ENCODE peak calls at places on chromosomes 2 and 18, in six cellular contexts. One of them, this sample, is unnamed.

GRCh38 chr2:40243581-40243980 is 208.3 kb downstream of the SLC8A1 start:
- DNase-seq in small intestine: no peak
- DNase-seq in GM12865: no peak
- DNase-seq in fibroblast of the aortic adventitia: peak; percentile 72
- DNase-seq in CD8-positive, alpha-beta memory T cell: no peak
- DNase-seq in lower leg skin: no peak
- DNase-seq in this sample: peak; percentile 95

GRCh38 chr18:79695269-79695668 is 15.7 kb downstream of the CTDP1 start:
- DNase-seq in small intestine: no peak
- DNase-seq in GM12865: no peak
- DNase-seq in fibroblast of the aortic adventitia: no peak
- DNase-seq in CD8-positive, alpha-beta memory T cell: peak; percentile 27
- DNase-seq in lower leg skin: no peak
- DNase-seq in this sample: peak; percentile 6

GRCh38 chr2:120342451-120342850 is 3.5 kb upstream of the INHBB start:
- DNase-seq in small intestine: no peak
- DNase-seq in GM12865: no peak
- DNase-seq in fibroblast of the aortic adventitia: no peak
- DNase-seq in CD8-positive, alpha-beta memory T cell: no peak
- DNase-seq in lower leg skin: no peak
- DNase-seq in this sample: no peak

GRCh38 chr2:28282248-28282647 is 110.4 kb upstream of the FOSL2 start:
- DNase-seq in small intestine: no peak
- DNase-seq in GM12865: no peak
- DNase-seq in fibroblast of the aortic adventitia: no peak
- DNase-seq in CD8-positive, alpha-beta memory T cell: no peak
- DNase-seq in lower leg skin: no peak
- DNase-seq in this sample: no peak

GRCh38 chr2:201118121-201118956 is 2.4 kb downstream of the CFLAR start:
- DNase-seq in small intestine: peak; percentile 82
- DNase-seq in GM12865: peak; percentile 97
- DNase-seq in fibroblast of the aortic adventitia: peak; percentile 81
- DNase-seq in CD8-positive, alpha-beta memory T cell: peak; percentile 90
- DNase-seq in lower leg skin: peak; percentile 97
- DNase-seq in this sample: peak; percentile 85

GRCh38 chr18:25831226-25831828 is 259.1 kb downstream of the SS18 start:
- DNase-seq in small intestine: no peak
- DNase-seq in GM12865: no peak
- DNase-seq in fibroblast of the aortic adventitia: no peak
- DNase-seq in CD8-positive, alpha-beta memory T cell: no peak
- DNase-seq in lower leg skin: no peak
- DNase-seq in this sample: no peak

GRCh38 chr18:741931-742512 is 29.6 kb upstream of the ENOSF1 start:
- DNase-seq in small intestine: peak; percentile 45
- DNase-seq in GM12865: peak; percentile 62
- DNase-seq in fibroblast of the aortic adventitia: peak; percentile 71
- DNase-seq in CD8-positive, alpha-beta memory T cell: no peak
- DNase-seq in lower leg skin: no peak
- DNase-seq in this sample: peak; percentile 60

GRCh38 chr2:39243469-39244123 is at the start of gene CDKL4:
- DNase-seq in small intestine: no peak
- DNase-seq in GM12865: peak; percentile 54
- DNase-seq in fibroblast of the aortic adventitia: no peak
- DNase-seq in CD8-positive, alpha-beta memory T cell: peak; percentile 59
- DNase-seq in lower leg skin: no peak
- DNase-seq in this sample: no peak

GRCh38 chr18:79953921-79954651 is 2.6 kb upstream of the SLC66A2 start:
- DNase-seq in small intestine: peak; percentile 95
- DNase-seq in GM12865: peak; percentile 18
- DNase-seq in fibroblast of the aortic adventitia: no peak
- DNase-seq in CD8-positive, alpha-beta memory T cell: no peak
- DNase-seq in lower leg skin: peak; percentile 79
- DNase-seq in this sample: no peak

GRCh38 chr2:70248810-70249438 is 496 bp upstream of the TIA1 start:
- DNase-seq in small intestine: no peak
- DNase-seq in GM12865: no peak
- DNase-seq in fibroblast of the aortic adventitia: no peak
- DNase-seq in CD8-positive, alpha-beta memory T cell: peak; percentile 92
- DNase-seq in lower leg skin: peak; percentile 98
- DNase-seq in this sample: no peak

GRCh38 chr2:139259422-139260051 is 479.3 kb upstream of the NXPH2 start:
- DNase-seq in small intestine: no peak
- DNase-seq in GM12865: no peak
- DNase-seq in fibroblast of the aortic adventitia: no peak
- DNase-seq in CD8-positive, alpha-beta memory T cell: no peak
- DNase-seq in lower leg skin: no peak
- DNase-seq in this sample: no peak

GRCh38 chr2:113068706-113069485 is 1.1 kb downstream of the IL1F10 start:
- DNase-seq in small intestine: no peak
- DNase-seq in GM12865: no peak
- DNase-seq in fibroblast of the aortic adventitia: peak; percentile 21
- DNase-seq in CD8-positive, alpha-beta memory T cell: no peak
- DNase-seq in lower leg skin: no peak
- DNase-seq in this sample: no peak

GRCh38 chr18:50662775-50663383 is 103.0 kb downstream of the MAPK4 start:
- DNase-seq in small intestine: no peak
- DNase-seq in GM12865: no peak
- DNase-seq in fibroblast of the aortic adventitia: no peak
- DNase-seq in CD8-positive, alpha-beta memory T cell: no peak
- DNase-seq in lower leg skin: peak; percentile 71
- DNase-seq in this sample: no peak

GRCh38 chr18:47682876-47683275 is 247.6 kb downstream of the SMAD2 start:
- DNase-seq in small intestine: no peak
- DNase-seq in GM12865: no peak
- DNase-seq in fibroblast of the aortic adventitia: no peak
- DNase-seq in CD8-positive, alpha-beta memory T cell: no peak
- DNase-seq in lower leg skin: no peak
- DNase-seq in this sample: no peak

GRCh38 chr2:43221660-43222471 is 4.5 kb downstream of the ZFP36L2 start:
- DNase-seq in small intestine: peak; percentile 87
- DNase-seq in GM12865: peak; percentile 69
- DNase-seq in fibroblast of the aortic adventitia: peak; percentile 98
- DNase-seq in CD8-positive, alpha-beta memory T cell: peak; percentile 67
- DNase-seq in lower leg skin: peak; percentile 97
- DNase-seq in this sample: peak; percentile 98

GRCh38 chr2:233807215-233807865 is 29.2 kb downstream of the MROH2A start:
- DNase-seq in small intestine: no peak
- DNase-seq in GM12865: no peak
- DNase-seq in fibroblast of the aortic adventitia: no peak
- DNase-seq in CD8-positive, alpha-beta memory T cell: peak; percentile 23
- DNase-seq in lower leg skin: no peak
- DNase-seq in this sample: no peak

GRCh38 chr2:28658369-28658768 is 93.3 kb upstream of the PPP1CB start:
- DNase-seq in small intestine: no peak
- DNase-seq in GM12865: no peak
- DNase-seq in fibroblast of the aortic adventitia: peak; percentile 79
- DNase-seq in CD8-positive, alpha-beta memory T cell: no peak
- DNase-seq in lower leg skin: no peak
- DNase-seq in this sample: peak; percentile 79

GRCh38 chr18:77114564-77115391 is 17.8 kb downstream of the MBP start:
- DNase-seq in small intestine: peak; percentile 97
- DNase-seq in GM12865: no peak
- DNase-seq in fibroblast of the aortic adventitia: no peak
- DNase-seq in CD8-positive, alpha-beta memory T cell: no peak
- DNase-seq in lower leg skin: peak; percentile 99
- DNase-seq in this sample: peak; percentile 61

GRCh38 chr18:63427566-63427965 is 5.3 kb upstream of the VPS4B start:
- DNase-seq in small intestine: peak; percentile 39
- DNase-seq in GM12865: peak; percentile 44
- DNase-seq in fibroblast of the aortic adventitia: no peak
- DNase-seq in CD8-positive, alpha-beta memory T cell: no peak
- DNase-seq in lower leg skin: no peak
- DNase-seq in this sample: no peak

GRCh38 chr2:104766683-104767082 is 87.2 kb upstream of the POU3F3 start:
- DNase-seq in small intestine: no peak
- DNase-seq in GM12865: no peak
- DNase-seq in fibroblast of the aortic adventitia: no peak
- DNase-seq in CD8-positive, alpha-beta memory T cell: no peak
- DNase-seq in lower leg skin: no peak
- DNase-seq in this sample: peak; percentile 25

GRCh38 chr2:96342085-96342484 is 6.5 kb downstream of the NCAPH start:
- DNase-seq in small intestine: peak; percentile 56
- DNase-seq in GM12865: peak; percentile 71
- DNase-seq in fibroblast of the aortic adventitia: peak; percentile 90
- DNase-seq in CD8-positive, alpha-beta memory T cell: peak; percentile 83
- DNase-seq in lower leg skin: no peak
- DNase-seq in this sample: peak; percentile 82

GRCh38 chr18:36532394-36532793 is 234.9 kb downstream of the FHOD3 start:
- DNase-seq in small intestine: no peak
- DNase-seq in GM12865: no peak
- DNase-seq in fibroblast of the aortic adventitia: peak; percentile 81
- DNase-seq in CD8-positive, alpha-beta memory T cell: no peak
- DNase-seq in lower leg skin: no peak
- DNase-seq in this sample: peak; percentile 81

GRCh38 chr2:64036343-64036742 is 17.1 kb upstream of the VPS54 start:
- DNase-seq in small intestine: peak; percentile 33
- DNase-seq in GM12865: peak; percentile 78
- DNase-seq in fibroblast of the aortic adventitia: peak; percentile 69
- DNase-seq in CD8-positive, alpha-beta memory T cell: no peak
- DNase-seq in lower leg skin: no peak
- DNase-seq in this sample: peak; percentile 75

GRCh38 chr18:12066910-12067511 is 26.6 kb upstream of the ANKRD62 start:
- DNase-seq in small intestine: no peak
- DNase-seq in GM12865: no peak
- DNase-seq in fibroblast of the aortic adventitia: no peak
- DNase-seq in CD8-positive, alpha-beta memory T cell: no peak
- DNase-seq in lower leg skin: peak; percentile 82
- DNase-seq in this sample: no peak

GRCh38 chr2:240431276-240431662 is 4.2 kb upstream of the GPC1 start:
- DNase-seq in small intestine: no peak
- DNase-seq in GM12865: no peak
- DNase-seq in fibroblast of the aortic adventitia: no peak
- DNase-seq in CD8-positive, alpha-beta memory T cell: peak; percentile 14
- DNase-seq in lower leg skin: no peak
- DNase-seq in this sample: no peak

GRCh38 chr2:96527052-96527964 is 9.2 kb upstream of the ARID5A start:
- DNase-seq in small intestine: no peak
- DNase-seq in GM12865: peak; percentile 90
- DNase-seq in fibroblast of the aortic adventitia: peak; percentile 42
- DNase-seq in CD8-positive, alpha-beta memory T cell: peak; percentile 70
- DNase-seq in lower leg skin: no peak
- DNase-seq in this sample: no peak

GRCh38 chr2:105553538-105554196 is 154.8 kb upstream of the FHL2 start:
- DNase-seq in small intestine: no peak
- DNase-seq in GM12865: no peak
- DNase-seq in fibroblast of the aortic adventitia: peak; percentile 47
- DNase-seq in CD8-positive, alpha-beta memory T cell: no peak
- DNase-seq in lower leg skin: peak; percentile 58
- DNase-seq in this sample: peak; percentile 35

GRCh38 chr18:58493516-58494253 is 135.2 kb downstream of the ALPK2 start:
- DNase-seq in small intestine: peak; percentile 85
- DNase-seq in GM12865: peak; percentile 83
- DNase-seq in fibroblast of the aortic adventitia: peak; percentile 89
- DNase-seq in CD8-positive, alpha-beta memory T cell: peak; percentile 72
- DNase-seq in lower leg skin: peak; percentile 94
- DNase-seq in this sample: peak; percentile 82

DNA sequence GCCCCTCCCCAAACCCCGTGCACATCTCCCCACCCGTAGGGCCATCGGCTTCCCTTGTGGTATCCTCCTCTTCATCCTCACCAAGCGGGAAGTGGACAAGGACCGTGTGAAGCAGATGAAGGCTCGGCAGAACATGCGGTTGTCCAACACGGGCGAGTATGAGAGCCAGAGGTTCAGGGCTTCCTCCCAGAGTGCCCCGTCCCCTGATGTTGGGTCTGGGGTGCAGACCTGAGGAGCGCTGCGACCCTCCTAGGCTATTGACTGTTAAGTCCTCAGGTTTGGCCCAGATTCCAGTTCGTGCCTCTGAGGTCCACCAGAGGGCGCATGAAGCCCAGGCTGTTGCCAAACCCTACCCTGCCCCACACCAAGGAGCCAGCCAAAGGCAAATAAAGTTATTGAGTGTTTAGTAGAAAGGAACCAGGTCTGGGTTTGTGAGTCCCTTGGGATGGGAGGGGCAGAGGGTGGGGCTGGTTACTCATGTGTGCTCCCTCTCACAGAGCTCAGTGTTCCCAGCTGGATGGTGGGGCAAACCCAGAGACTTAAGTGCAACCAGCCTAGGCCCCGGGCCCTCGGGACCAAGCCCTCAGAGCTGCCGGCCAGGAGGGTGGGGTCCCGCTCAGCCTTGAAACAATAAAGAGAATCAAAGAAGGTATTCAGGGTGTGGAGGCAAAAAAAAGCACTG is 2.4 kb downstream of the PNKD start:
- DNase-seq in small intestine: peak; percentile 98
- DNase-seq in GM12865: peak; percentile 90
- DNase-seq in fibroblast of the aortic adventitia: peak; percentile 99
- DNase-seq in CD8-positive, alpha-beta memory T cell: peak; percentile 86
- DNase-seq in lower leg skin: peak; percentile 98
- DNase-seq in this sample: peak; percentile 86
- H3K4me3 ChIP-seq in small intestine: no peak overlapping the region
- H3K4me3 ChIP-seq in GM12865: no peak overlapping the region
- H3K4me3 ChIP-seq in fibroblast of the aortic adventitia: peak overlapping the region; percentile 26
- H3K4me3 ChIP-seq in CD8-positive, alpha-beta memory T cell: no peak overlapping the region
- H3K4me3 ChIP-seq in lower leg skin: no peak overlapping the region
- H3K4me3 ChIP-seq in this sample: no peak overlapping the region

GRCh38 chr2:73893764-73894474 is 1.1 kb downstream of the ACTG2 start:
- DNase-seq in small intestine: peak; percentile 11
- DNase-seq in GM12865: no peak
- DNase-seq in fibroblast of the aortic adventitia: no peak
- DNase-seq in CD8-positive, alpha-beta memory T cell: no peak
- DNase-seq in lower leg skin: peak; percentile 42
- DNase-seq in this sample: no peak
- H3K4me3 ChIP-seq in small intestine: no peak overlapping the region
- H3K4me3 ChIP-seq in GM12865: no peak overlapping the region
- H3K4me3 ChIP-seq in fibroblast of the aortic adventitia: no peak overlapping the region
- H3K4me3 ChIP-seq in CD8-positive, alpha-beta memory T cell: no peak overlapping the region
- H3K4me3 ChIP-seq in lower leg skin: no peak overlapping the region
- H3K4me3 ChIP-seq in this sample: no peak overlapping the region

DNA sequence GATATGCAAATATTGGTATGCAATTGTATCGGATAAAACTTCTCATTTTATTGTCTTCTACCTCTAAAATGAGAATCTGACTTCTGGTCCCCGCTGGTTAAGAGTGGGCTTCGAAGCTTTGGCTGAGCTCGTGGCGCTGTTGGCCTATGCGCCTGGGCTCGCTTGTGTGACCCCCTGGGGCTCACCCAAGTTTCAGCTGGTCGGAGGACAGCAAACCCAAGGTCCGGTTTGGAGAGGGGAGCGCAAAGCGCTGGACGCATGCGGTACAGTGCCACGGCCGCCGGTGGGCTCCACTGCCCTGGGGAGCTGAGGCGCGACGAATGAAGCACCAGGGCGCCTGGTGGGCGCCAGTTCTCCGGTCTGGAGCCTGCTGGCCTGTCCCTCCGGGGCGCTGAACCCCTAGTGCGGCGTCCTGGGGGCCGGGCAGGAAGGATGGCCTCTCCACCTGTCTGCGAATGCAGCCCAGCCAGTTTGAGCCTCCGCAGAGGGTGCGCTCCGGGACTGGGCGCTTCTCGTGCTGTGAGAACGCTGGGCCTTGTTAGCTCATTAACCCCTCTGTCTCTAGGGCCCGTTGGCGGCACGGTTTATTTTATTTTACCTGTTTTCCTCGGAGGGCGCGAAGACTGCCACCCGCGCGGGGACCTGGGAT is 10.3 kb downstream of the MEIS1 start:
- DNase-seq in small intestine: no peak
- DNase-seq in GM12865: no peak
- DNase-seq in fibroblast of the aortic adventitia: peak; percentile 66
- DNase-seq in CD8-positive, alpha-beta memory T cell: no peak
- DNase-seq in lower leg skin: no peak
- DNase-seq in this sample: peak; percentile 68
- H3K4me3 ChIP-seq in small intestine: no peak overlapping the region
- H3K4me3 ChIP-seq in GM12865: no peak overlapping the region
- H3K4me3 ChIP-seq in fibroblast of the aortic adventitia: peak overlapping the region; percentile 71
- H3K4me3 ChIP-seq in CD8-positive, alpha-beta memory T cell: no peak overlapping the region
- H3K4me3 ChIP-seq in lower leg skin: no peak overlapping the region
- H3K4me3 ChIP-seq in this sample: peak overlapping the region; percentile 44

GRCh38 chr2:188682864-188683263 is 291.3 kb upstream of the COL3A1 start:
- DNase-seq in small intestine: no peak
- DNase-seq in GM12865: no peak
- DNase-seq in fibroblast of the aortic adventitia: no peak
- DNase-seq in CD8-positive, alpha-beta memory T cell: no peak
- DNase-seq in lower leg skin: no peak
- DNase-seq in this sample: no peak
- H3K4me3 ChIP-seq in small intestine: no peak overlapping the region
- H3K4me3 ChIP-seq in GM12865: no peak overlapping the region
- H3K4me3 ChIP-seq in fibroblast of the aortic adventitia: no peak overlapping the region
- H3K4me3 ChIP-seq in CD8-positive, alpha-beta memory T cell: no peak overlapping the region
- H3K4me3 ChIP-seq in lower leg skin: no peak overlapping the region
- H3K4me3 ChIP-seq in this sample: no peak overlapping the region